ENCODE peak calls at places on chromosomes 4 and X, in ten cellular contexts. G is HL-60; Q is CD8-positive, alpha-beta T cell; V is lower leg skin; F is tibial nerve; X is Peyer's patch; U is HFF-Myc; W is OCI-LY7; J is HCT116; L is heart right ventricle. B is an unnamed sample.
A peak's percentile ranks its signal among the peaks of the same experiment; 100 is the strongest.

GRCh38 chrX:85114776-85115175 is 111.1 kb downstream of the APOOL start:
- DNase-seq in Q (no peak), J (no peak), V (no peak), G (no peak), W (no peak), U (no peak), L (no peak), F (no peak), X (no peak), B (no peak)

GRCh38 chr4:168183717-168184571 is 91.6 kb downstream of the ANXA10 start:
- DNase-seq in X (no peak), G (no peak), W (peak; percentile 18), J (peak; percentile 43), F (no peak), U (peak; percentile 22), Q (no peak), L (no peak), V (no peak), B (peak; percentile 34)

GRCh38 chrX:39065051-39065871 is 264.0 kb downstream of the MID1IP1 start:
- DNase-seq in V (no peak), X (no peak), L (no peak), Q (no peak), G (no peak), U (no peak), F (no peak), J (no peak), W (no peak), B (peak; percentile 15)

GRCh38 chr4:130257271-130257670 is 1161.3 kb downstream of the C4orf33 start:
- DNase-seq in L (no peak), U (no peak), X (no peak), G (no peak), Q (no peak), J (no peak), W (no peak), F (no peak), V (no peak), B (no peak)

GRCh38 chrX:22135994-22136684 is 104.0 kb downstream of the PHEX start:
- DNase-seq in Q (no peak), V (peak; percentile 13), J (peak; percentile 16), U (no peak), L (peak; percentile 5), W (peak; percentile 40), G (peak; percentile 5), F (peak; percentile 67), X (peak; percentile 52), B (peak; percentile 34)

GRCh38 chr4:158033416-158033863 is 139.4 kb downstream of the GASK1B start:
- DNase-seq in Q (no peak), V (no peak), W (no peak), J (no peak), F (no peak), U (no peak), L (peak; percentile 29), X (no peak), G (no peak), B (no peak)

GRCh38 chr4:156968479-156968984 is 3.1 kb downstream of the PDGFC start:
- DNase-seq in W (peak; percentile 37), G (peak; percentile 79), F (peak; percentile 72), U (peak; percentile 77), X (peak; percentile 81), J (peak; percentile 62), L (peak; percentile 57), Q (no peak), V (peak; percentile 73), B (peak; percentile 84)

GRCh38 chr4:83109480-83110221 is 4.9 kb downstream of the PLAC8 start:
- DNase-seq in X (peak; percentile 66), G (peak; percentile 45), Q (no peak), L (no peak), F (no peak), J (no peak), W (peak; percentile 11), U (no peak), V (no peak), B (no peak)

GRCh38 chr4:124997907-124998306 is 285.4 kb upstream of the ANKRD50 start:
- DNase-seq in U (no peak), L (no peak), V (no peak), Q (no peak), G (no peak), F (no peak), W (no peak), X (no peak), J (no peak), B (no peak)

GRCh38 chr4:139170932-139171331 is 6.1 kb downstream of the ELF2 start:
- DNase-seq in Q (no peak), G (no peak), X (no peak), U (no peak), J (no peak), W (no peak), L (no peak), V (no peak), F (no peak), B (no peak)

GRCh38 chr4:156662921-156663320 is 308.7 kb downstream of the PDGFC start:
- DNase-seq in G (no peak), V (no peak), J (no peak), X (no peak), F (no peak), Q (no peak), L (no peak), U (no peak), W (no peak), B (no peak)

GRCh38 chrX:124145749-124146148 is 184.2 kb downstream of the STAG2 start:
- DNase-seq in Q (no peak), J (no peak), W (no peak), V (no peak), X (no peak), F (no peak), U (no peak), G (no peak), L (no peak), B (no peak)

GRCh38 chr4:105050896-105051295 is 95.8 kb upstream of the TET2 start:
- DNase-seq in G (no peak), U (no peak), X (no peak), L (no peak), W (no peak), F (no peak), V (no peak), Q (no peak), J (no peak), B (no peak)
- H3K4me3 ChIP-seq in G (no peak overlapping the region), U (no peak overlapping the region), X (no peak overlapping the region), L (no peak overlapping the region), W (no peak overlapping the region), F (no peak overlapping the region), V (no peak overlapping the region), Q (no peak overlapping the region), J (no peak overlapping the region), B (no peak overlapping the region)

DNA sequence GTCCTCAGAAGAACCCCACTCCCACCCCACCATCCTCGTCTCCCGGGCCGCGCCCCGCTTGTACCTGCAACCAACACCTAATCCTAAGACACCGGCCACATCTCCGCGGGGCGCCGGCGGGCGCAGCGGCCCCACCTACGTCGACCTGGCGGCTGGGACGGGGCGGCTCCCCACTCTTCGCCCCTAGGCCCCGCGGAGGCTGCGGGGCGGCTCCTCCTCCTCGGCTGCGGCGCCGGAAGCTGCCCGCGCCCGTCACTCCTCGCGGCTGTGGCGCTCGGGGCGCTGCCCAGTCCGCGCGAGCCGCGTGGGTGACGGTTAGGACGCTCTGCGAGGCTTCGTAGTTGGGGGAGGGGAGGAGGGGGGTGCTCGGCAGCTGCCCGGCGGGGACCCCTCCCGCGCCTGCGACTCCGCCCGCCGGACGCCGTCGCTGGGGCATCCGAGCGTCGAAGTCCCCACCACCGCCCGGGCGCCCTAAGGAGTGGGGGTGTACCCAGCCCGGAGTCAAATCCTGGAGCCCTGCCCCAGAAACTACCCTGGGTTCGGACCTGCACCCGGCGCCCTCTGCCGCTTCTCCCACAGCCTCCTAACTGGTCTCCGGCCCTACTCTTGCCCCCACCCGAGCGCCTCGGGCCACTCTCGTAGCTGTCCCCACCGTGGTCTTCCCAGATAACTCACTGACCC is at the start of gene CCDC158:
- DNase-seq in V (no peak), Q (no peak), X (no peak), U (no peak), W (no peak), J (no peak), G (no peak), L (peak; percentile 5), F (no peak), B (no peak)
- H3K4me3 ChIP-seq in V (peak within 1 kb of the TSS; percentile 27), Q (peak within 1 kb of the TSS; percentile 35), X (peak within 1 kb of the TSS; percentile 30), U (peak within 1 kb of the TSS; percentile 42), W (no peak within 1 kb of the TSS), J (no peak within 1 kb of the TSS), G (no peak within 1 kb of the TSS), L (peak within 1 kb of the TSS; percentile 60), F (peak within 1 kb of the TSS; percentile 51), B (no peak within 1 kb of the TSS)

GRCh38 chrX:118534716-118535493 is 39.3 kb downstream of the DOCK11 start:
- DNase-seq in X (no peak), V (no peak), L (no peak), W (no peak), F (no peak), G (no peak), Q (no peak), U (no peak), J (no peak), B (no peak)
- H3K4me3 ChIP-seq in X (no peak overlapping the region), V (no peak overlapping the region), L (no peak overlapping the region), W (no peak overlapping the region), F (no peak overlapping the region), G (no peak overlapping the region), Q (no peak overlapping the region), U (no peak overlapping the region), J (no peak overlapping the region), B (no peak overlapping the region)

DNA sequence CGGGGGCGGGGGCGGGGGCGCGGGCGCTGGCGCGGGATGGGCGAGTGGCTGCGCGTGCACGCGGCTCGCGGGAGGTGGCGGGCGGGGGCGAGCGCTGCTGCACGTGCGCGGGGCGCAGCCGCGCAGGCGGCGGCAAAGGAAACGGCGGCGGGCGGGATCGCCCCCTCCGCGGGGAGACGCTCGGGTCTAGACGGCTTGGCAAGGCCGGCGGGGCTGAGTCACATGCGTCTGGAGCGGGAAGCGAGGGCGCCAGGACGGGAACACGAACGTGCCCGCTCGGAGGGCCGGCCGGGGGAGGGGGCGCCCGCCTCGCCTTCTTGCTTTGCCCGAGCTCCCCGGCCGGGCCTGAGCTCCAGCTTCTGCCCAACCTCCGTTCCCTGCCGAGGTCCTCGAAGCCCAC is 4.3 kb upstream of the HAUS7 start:
- DNase-seq in G (no peak), V (peak; percentile 20), U (no peak), X (peak; percentile 57), Q (no peak), J (no peak), L (peak; percentile 66), W (no peak), F (peak; percentile 27), B (no peak)
- H3K4me3 ChIP-seq in G (no peak overlapping the region), V (no peak overlapping the region), U (no peak overlapping the region), X (no peak overlapping the region), Q (no peak overlapping the region), J (no peak overlapping the region), L (peak overlapping the region; percentile 21), W (no peak overlapping the region), F (peak overlapping the region; percentile 33), B (no peak overlapping the region)

B was measured in Jurkat, Clone E6-1.